ENCODE peak calls at places on chromosome 11, in six cellular contexts. One of them, this sample, is unnamed.

GRCh38 chr11:63490551-63491239 is at the start of gene PLAAT5:
- DNase-seq in kidney: peak; percentile 83
- DNase-seq in Calu3: peak; percentile 24
- DNase-seq in neural crest cell: peak; percentile 36
- DNase-seq in PC-3: no peak
- DNase-seq in lung: no peak
- DNase-seq in this sample: no peak

GRCh38 chr11:125448136-125448535 is 47.9 kb downstream of the FEZ1 start:
- DNase-seq in lung: no peak
- DNase-seq in Calu3: peak; percentile 17
- DNase-seq in neural crest cell: no peak
- DNase-seq in kidney: no peak
- DNase-seq in PC-3: peak; percentile 64
- DNase-seq in this sample: no peak

GRCh38 chr11:57361926-57362325 is 19.0 kb downstream of the PRG3 start:
- DNase-seq in neural crest cell: no peak
- DNase-seq in Calu3: no peak
- DNase-seq in PC-3: no peak
- DNase-seq in lung: no peak
- DNase-seq in kidney: no peak
- DNase-seq in this sample: no peak

GRCh38 chr11:11312738-11313137 is 40.3 kb downstream of the CSNK2A3 start:
- DNase-seq in lung: no peak
- DNase-seq in Calu3: no peak
- DNase-seq in PC-3: no peak
- DNase-seq in neural crest cell: no peak
- DNase-seq in kidney: no peak
- DNase-seq in this sample: no peak

GRCh38 chr11:82883853-82884252 is 16.4 kb downstream of the PRCP start:
- DNase-seq in Calu3: no peak
- DNase-seq in neural crest cell: no peak
- DNase-seq in kidney: no peak
- DNase-seq in lung: no peak
- DNase-seq in PC-3: no peak
- DNase-seq in this sample: no peak

GRCh38 chr11:60184824-60185511 is 2.1 kb upstream of the MS4A6A start:
- DNase-seq in PC-3: no peak
- DNase-seq in Calu3: no peak
- DNase-seq in lung: no peak
- DNase-seq in kidney: no peak
- DNase-seq in neural crest cell: no peak
- DNase-seq in this sample: no peak

GRCh38 chr11:68461284-68461861 is 821 bp downstream of the PPP6R3 start:
- DNase-seq in neural crest cell: no peak
- DNase-seq in kidney: no peak
- DNase-seq in Calu3: peak; percentile 28
- DNase-seq in lung: no peak
- DNase-seq in PC-3: peak; percentile 47
- DNase-seq in this sample: no peak

GRCh38 chr11:122682464-122682863 is 26.9 kb downstream of the UBASH3B start:
- DNase-seq in kidney: no peak
- DNase-seq in lung: no peak
- DNase-seq in Calu3: no peak
- DNase-seq in neural crest cell: no peak
- DNase-seq in PC-3: no peak
- DNase-seq in this sample: no peak

GRCh38 chr11:5369793-5370192 is 13.8 kb upstream of the OR51M1 start:
- DNase-seq in neural crest cell: no peak
- DNase-seq in lung: no peak
- DNase-seq in Calu3: no peak
- DNase-seq in PC-3: peak; percentile 4
- DNase-seq in kidney: no peak
- DNase-seq in this sample: no peak

GRCh38 chr11:11279956-11280689 is 72.9 kb downstream of the CSNK2A3 start:
- DNase-seq in lung: no peak
- DNase-seq in kidney: no peak
- DNase-seq in neural crest cell: no peak
- DNase-seq in PC-3: peak; percentile 53
- DNase-seq in Calu3: no peak
- DNase-seq in this sample: no peak

GRCh38 chr11:85903406-85903805 is 48.2 kb downstream of the CCDC83 start:
- DNase-seq in Calu3: no peak
- DNase-seq in lung: no peak
- DNase-seq in kidney: no peak
- DNase-seq in PC-3: no peak
- DNase-seq in neural crest cell: no peak
- DNase-seq in this sample: no peak

GRCh38 chr11:1271406-1271805 is 38.0 kb downstream of the TOLLIP start:
- DNase-seq in kidney: no peak
- DNase-seq in neural crest cell: no peak
- DNase-seq in lung: no peak
- DNase-seq in PC-3: no peak
- DNase-seq in Calu3: no peak
- DNase-seq in this sample: no peak

GRCh38 chr11:64566042-64566914 is 24.7 kb upstream of the SLC22A12 start:
- DNase-seq in neural crest cell: peak; percentile 58
- DNase-seq in kidney: peak; percentile 60
- DNase-seq in PC-3: peak; percentile 85
- DNase-seq in Calu3: peak; percentile 36
- DNase-seq in lung: peak; percentile 48
- DNase-seq in this sample: no peak

GRCh38 chr11:68340003-68340767 is 27.8 kb downstream of the LRP5 start:
- DNase-seq in PC-3: no peak
- DNase-seq in neural crest cell: no peak
- DNase-seq in kidney: no peak
- DNase-seq in lung: no peak
- DNase-seq in Calu3: no peak
- DNase-seq in this sample: no peak

GRCh38 chr11:122808494-122808893 is 29.8 kb upstream of the CRTAM start:
- DNase-seq in Calu3: no peak
- DNase-seq in kidney: no peak
- DNase-seq in neural crest cell: no peak
- DNase-seq in PC-3: no peak
- DNase-seq in lung: no peak
- DNase-seq in this sample: no peak

GRCh38 chr11:27717801-27718229 is 17.6 kb upstream of the BDNF start:
- DNase-seq in kidney: no peak
- DNase-seq in PC-3: no peak
- DNase-seq in Calu3: no peak
- DNase-seq in lung: no peak
- DNase-seq in neural crest cell: no peak
- DNase-seq in this sample: no peak

DNA sequence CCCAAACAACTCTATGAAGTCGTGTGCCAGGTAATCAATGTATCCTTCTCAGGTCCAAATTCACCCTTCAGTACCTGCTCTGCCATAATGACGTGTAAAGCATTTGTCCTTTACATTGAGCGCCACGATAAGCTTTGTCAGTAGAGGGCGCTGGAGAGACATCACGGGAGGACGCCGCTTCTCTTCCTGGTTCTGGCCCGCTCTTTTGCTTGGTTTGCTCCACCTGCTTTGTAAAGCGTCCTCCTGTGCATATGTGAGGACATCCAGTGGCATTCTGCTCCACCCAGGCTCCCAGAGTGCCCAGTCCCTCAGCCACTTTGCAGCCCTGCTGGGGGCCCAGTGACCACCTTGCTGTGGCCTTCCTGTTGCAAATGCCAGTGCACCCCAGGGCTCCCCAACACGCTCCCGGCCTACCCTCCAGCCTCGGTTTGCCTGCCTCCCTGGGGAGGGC is 61.1 kb downstream of the WT1 start:
- DNase-seq in Calu3: peak; percentile 25
- DNase-seq in lung: no peak
- DNase-seq in neural crest cell: peak; percentile 25
- DNase-seq in PC-3: peak; percentile 37
- DNase-seq in kidney: no peak
- DNase-seq in this sample: no peak
- TF ChIP-seq CTCF in Calu3: peak; percentile 39
- TF ChIP-seq CTCF in lung: no peak
- TF ChIP-seq CTCF in neural crest cell: peak; percentile 64
- TF ChIP-seq CTCF in PC-3: peak; percentile 65
- TF ChIP-seq CTCF in kidney: peak; percentile 12
- TF ChIP-seq CTCF in this sample: peak; percentile 27

GRCh38 chr11:75813126-75813525 is 1.9 kb upstream of the UVRAG start:
- DNase-seq in Calu3: no peak
- DNase-seq in PC-3: peak; percentile 51
- DNase-seq in kidney: no peak
- DNase-seq in lung: no peak
- DNase-seq in neural crest cell: no peak
- DNase-seq in this sample: no peak

GRCh38 chr11:75814369-75814685 is 683 bp upstream of the UVRAG start:
- DNase-seq in neural crest cell: no peak
- DNase-seq in lung: no peak
- DNase-seq in kidney: no peak
- DNase-seq in PC-3: no peak
- DNase-seq in Calu3: no peak
- DNase-seq in this sample: no peak

GRCh38 chr11:75813622-75814039 is 1.4 kb upstream of the UVRAG start:
- DNase-seq in lung: no peak
- DNase-seq in PC-3: peak; percentile 77
- DNase-seq in Calu3: no peak
- DNase-seq in neural crest cell: no peak
- DNase-seq in kidney: no peak
- DNase-seq in this sample: no peak

GRCh38 chr11:75815345-75815983 is 454 bp downstream of the UVRAG start:
- DNase-seq in neural crest cell: peak; percentile 31
- DNase-seq in kidney: peak; percentile 90
- DNase-seq in Calu3: peak; percentile 24
- DNase-seq in PC-3: peak; percentile 33
- DNase-seq in lung: peak; percentile 34
- DNase-seq in this sample: no peak

DNA sequence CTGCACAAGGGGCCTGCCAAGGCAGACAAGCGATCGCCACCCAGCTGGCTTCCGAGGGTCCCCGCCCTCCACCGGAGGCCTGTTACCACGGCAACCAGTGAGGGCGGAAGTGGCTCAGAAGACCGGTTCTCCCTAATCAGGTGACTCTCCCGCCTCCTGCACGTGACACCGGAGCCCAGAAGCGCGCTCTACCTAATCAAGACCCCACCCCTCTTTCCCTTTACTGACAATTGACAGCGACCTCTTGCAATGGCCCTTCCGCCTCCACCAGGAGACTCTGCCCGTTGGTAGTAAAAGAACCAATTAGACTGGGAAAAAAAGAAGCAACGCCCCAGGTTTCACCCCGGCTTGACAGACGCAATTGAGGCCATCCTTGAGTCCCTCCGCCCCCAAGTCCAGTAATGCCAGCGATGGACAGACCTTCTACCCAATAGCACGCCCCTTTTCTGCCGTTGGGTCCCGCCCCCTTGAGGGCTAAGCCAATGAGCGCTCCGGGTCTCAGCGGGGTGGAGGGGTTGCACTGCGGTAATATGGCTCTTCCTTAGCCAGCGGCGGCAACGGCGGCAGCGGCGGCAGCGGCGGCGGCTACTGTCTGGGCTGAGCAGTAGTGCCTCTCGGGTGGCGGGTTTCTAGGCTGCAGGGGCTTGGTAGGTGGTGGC is at the start of gene UVRAG:
- DNase-seq in lung: peak; percentile 99
- DNase-seq in neural crest cell: peak; percentile 100
- DNase-seq in Calu3: peak; percentile 98
- DNase-seq in kidney: peak; percentile 99
- DNase-seq in PC-3: peak; percentile 100
- DNase-seq in this sample: peak; percentile 100
- TF ChIP-seq CTCF in lung: no peak
- TF ChIP-seq CTCF in neural crest cell: no peak
- TF ChIP-seq CTCF in Calu3: no peak
- TF ChIP-seq CTCF in kidney: peak; percentile 6
- TF ChIP-seq CTCF in PC-3: no peak
- TF ChIP-seq CTCF in this sample: no peak

GRCh38 chr11:102305352-102306047 is 11.8 kb upstream of the BIRC3 start:
- DNase-seq in neural crest cell: no peak
- DNase-seq in Calu3: no peak
- DNase-seq in kidney: no peak
- DNase-seq in PC-3: no peak
- DNase-seq in lung: no peak
- DNase-seq in this sample: no peak

GRCh38 chr11:102304686-102305085 is 12.6 kb upstream of the BIRC3 start:
- DNase-seq in lung: no peak
- DNase-seq in neural crest cell: no peak
- DNase-seq in PC-3: no peak
- DNase-seq in Calu3: no peak
- DNase-seq in kidney: no peak
- DNase-seq in this sample: no peak

GRCh38 chr11:102306817-102307814 is 10.2 kb upstream of the BIRC3 start:
- DNase-seq in PC-3: no peak
- DNase-seq in neural crest cell: no peak
- DNase-seq in kidney: no peak
- DNase-seq in lung: no peak
- DNase-seq in Calu3: no peak
- DNase-seq in this sample: no peak

GRCh38 chr11:102309621-102310541 is 7.4 kb upstream of the BIRC3 start:
- DNase-seq in Calu3: no peak
- DNase-seq in kidney: no peak
- DNase-seq in lung: no peak
- DNase-seq in PC-3: no peak
- DNase-seq in neural crest cell: no peak
- DNase-seq in this sample: no peak

DNA sequence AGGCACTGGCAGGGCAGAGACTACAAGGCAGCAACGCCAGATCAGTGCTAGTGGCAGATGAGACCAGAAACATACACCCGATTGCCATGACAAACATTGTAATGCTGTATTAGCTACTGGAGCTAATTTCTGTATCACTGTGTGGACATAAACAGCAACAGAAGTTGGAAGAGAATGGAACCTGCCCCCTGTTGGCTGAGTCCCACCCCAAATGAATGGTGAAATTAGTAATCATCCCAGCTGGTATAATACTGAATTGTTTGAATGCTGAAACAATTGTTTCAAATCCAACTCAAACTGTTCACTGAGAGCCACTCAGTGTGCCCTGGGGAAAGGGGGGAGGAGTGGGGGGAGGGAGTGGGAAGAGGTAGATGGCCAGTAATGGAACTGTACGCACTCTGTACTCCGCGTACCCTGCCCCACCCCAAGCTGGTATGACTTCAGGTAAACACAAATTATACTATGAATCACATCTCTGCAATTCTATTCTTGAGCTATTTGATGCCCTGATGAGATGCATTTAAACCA is 11.2 kb upstream of the BIRC3 start:
- DNase-seq in kidney: peak; percentile 86
- DNase-seq in neural crest cell: no peak
- DNase-seq in Calu3: peak; percentile 80
- DNase-seq in lung: peak; percentile 81
- DNase-seq in PC-3: peak; percentile 98
- DNase-seq in this sample: no peak
- TF ChIP-seq CTCF in kidney: no peak
- TF ChIP-seq CTCF in neural crest cell: peak; percentile 38
- TF ChIP-seq CTCF in Calu3: peak; percentile 26
- TF ChIP-seq CTCF in lung: no peak
- TF ChIP-seq CTCF in PC-3: peak; percentile 63
- TF ChIP-seq CTCF in this sample: peak; percentile 19

DNA sequence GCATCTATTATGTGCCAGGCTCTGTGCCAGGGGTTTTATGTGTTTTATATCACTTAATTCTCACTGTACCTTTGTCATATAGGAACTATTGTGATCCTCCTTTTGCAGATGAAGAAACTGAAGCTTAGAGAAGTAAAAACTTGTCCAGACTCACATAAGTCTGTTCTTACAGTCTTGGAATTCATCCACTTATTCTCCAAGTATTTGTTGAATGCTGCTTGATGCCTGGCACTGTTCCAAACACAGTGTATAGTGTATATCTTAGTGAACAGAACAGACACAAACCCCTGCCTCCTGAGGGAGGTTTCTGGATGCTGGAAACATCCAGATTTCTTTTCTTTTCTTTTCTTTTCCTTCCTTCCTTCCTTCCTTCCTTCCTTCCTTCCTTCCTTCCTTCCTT is 29.0 kb upstream of the FGF3 start:
- DNase-seq in kidney: no peak
- DNase-seq in Calu3: no peak
- DNase-seq in neural crest cell: no peak
- DNase-seq in PC-3: peak; percentile 25
- DNase-seq in lung: no peak
- DNase-seq in this sample: no peak
- TF ChIP-seq CTCF in kidney: no peak
- TF ChIP-seq CTCF in Calu3: no peak
- TF ChIP-seq CTCF in neural crest cell: no peak
- TF ChIP-seq CTCF in PC-3: no peak
- TF ChIP-seq CTCF in lung: no peak
- TF ChIP-seq CTCF in this sample: no peak